ENCODE peak calls at places on chromosomes 5 and 9, in eight cellular contexts. Q is lower leg skin; Y is CD4-positive, alpha-beta T cell; U is brain microvascular endothelial cell; J is stimulated activated naive CD8-positive, alpha-beta T cell treated with anti-CD3 and anti-CD28 coated beads, Interleukin-15, Interleukin-2, amounts not matched to agents 100 U/mL and 50 U/mL, for 24 hours; E is suprapubic skin; M is CD8-positive, alpha-beta T cell; L is activated CD4-positive, alpha-beta T cell treated with anti-CD3 and anti-CD28 coated beads for 24 hours. I is an unnamed sample.

GRCh38 chr9:69175488-69175872 is 1.4 kb downstream of the TJP2 start:
- DNase-seq in Q (no peak), Y (no peak), U (no peak), J (no peak), E (no peak), M (no peak), L (no peak), I (no peak)

GRCh38 chr5:6822556-6823343 is 109.5 kb downstream of the TENT4A start:
- DNase-seq in Q (no peak), Y (no peak), U (no peak), J (no peak), E (no peak), M (no peak), L (no peak), I (no peak)

GRCh38 chr5:150174285-150174684 is 7.7 kb downstream of the CDX1 start:
- DNase-seq in Q (no peak), Y (no peak), U (no peak), J (no peak), E (no peak), M (no peak), L (no peak), I (no peak)

GRCh38 chr9:15725953-15726352 is 173.1 kb downstream of the CCDC171 start:
- DNase-seq in Q (no peak), Y (no peak), U (no peak), J (no peak), E (no peak), M (no peak), L (no peak), I (no peak)

GRCh38 chr9:34124103-34124502 is 2.4 kb downstream of the DCAF12 start:
- DNase-seq in Q (no peak), Y (no peak), U (no peak), J (peak; percentile 16), E (no peak), M (no peak), L (no peak), I (no peak)

GRCh38 chr9:130265431-130266235 is at the start of gene HMCN2:
- DNase-seq in Q (peak; percentile 77), Y (no peak), U (no peak), J (no peak), E (peak; percentile 59), M (no peak), L (no peak), I (no peak)

GRCh38 chr5:133824661-133825254 is 143.7 kb downstream of the C5orf15 start:
- DNase-seq in Q (no peak), Y (no peak), U (no peak), J (peak; percentile 53), E (peak; percentile 20), M (no peak), L (no peak), I (no peak)

GRCh38 chr9:94867281-94867841 is 140.9 kb downstream of the AOPEP start:
- DNase-seq in Q (no peak), Y (no peak), U (peak; percentile 98), J (no peak), E (no peak), M (no peak), L (no peak), I (no peak)

GRCh38 chr9:114238919-114239879 is 83.7 kb upstream of the ORM1 start:
- DNase-seq in Q (no peak), Y (no peak), U (peak; percentile 66), J (no peak), E (no peak), M (no peak), L (no peak), I (no peak)

GRCh38 chr5:8828596-8829321 is 717.1 kb downstream of the SEMA5A start:
- DNase-seq in Q (no peak), Y (no peak), U (peak; percentile 37), J (no peak), E (no peak), M (no peak), L (no peak), I (no peak)